ENCODE peak calls at places on chromosomes 1 and 21, in eight cellular contexts. D is heart right ventricle, Z is hepatocyte, H is adrenal gland, U is heart left ventricle, P is HCT116, F is fibroblast of lung, A is uterus. G is an unnamed sample. For H3K4me1, the result is how much of the 10 kb centered on the place peaks cover.

GRCh38 chr1:220563564-220563963 is 35.6 kb downstream of the MARK1 start:
- DNase-seq in D (no peak), Z (no peak), H (peak), U (no peak), P (no peak), F (no peak), A (no peak), G (no peak)

GRCh38 chr1:178494569-178494971 is 2.2 kb downstream of the CLEC20A start:
- DNase-seq in D (peak), Z (no peak), H (no peak), U (no peak), P (no peak), F (no peak), A (no peak), G (no peak)

GRCh38 chr1:58905628-58906256 is 121.9 kb upstream of the JUN start:
- DNase-seq in D (no peak), Z (no peak), H (no peak), U (no peak), P (no peak), F (no peak), A (peak), G (no peak)

GRCh38 chr1:23809751-23810171 is 9.2 kb upstream of the GALE start:
- DNase-seq in D (peak), Z (peak), H (peak), U (peak), P (peak), F (peak), A (peak), G (peak)

GRCh38 chr1:211324992-211325775 is 1.4 kb upstream of the TRAF5 start:
- DNase-seq in D (no peak), Z (no peak), H (no peak), U (no peak), P (no peak), F (no peak), A (no peak), G (no peak)

GRCh38 chr1:46172321-46172720 is 2.6 kb upstream of the TSPAN1 start:
- DNase-seq in D (no peak), Z (no peak), H (no peak), U (no peak), P (no peak), F (no peak), A (no peak), G (no peak)

GRCh38 chr1:236942431-236942830 is 61.8 kb downstream of the MT1HL1 start:
- DNase-seq in D (no peak), Z (no peak), H (no peak), U (no peak), P (no peak), F (no peak), A (no peak), G (no peak)

GRCh38 chr1:67685558-67686271 is 714 bp downstream of the GADD45A start:
- DNase-seq in D (peak), Z (peak), H (peak), U (peak), P (no peak), F (no peak), A (peak), G (peak)

GRCh38 chr21:33196956-33197374 is 32.8 kb upstream of the IFNAR2 start:
- DNase-seq in D (peak), Z (peak), H (peak), U (no peak), P (peak), F (peak), A (peak), G (peak)

GRCh38 chr1:177948336-177948972 is 21.4 kb downstream of the SEC16B start:
- DNase-seq in D (no peak), Z (peak), H (peak), U (no peak), P (peak), F (peak), A (peak), G (peak)

GRCh38 chr1:232386294-232386693 is 243.6 kb downstream of the SIPA1L2 start:
- DNase-seq in D (no peak), Z (no peak), H (no peak), U (no peak), P (no peak), F (no peak), A (no peak), G (no peak)

GRCh38 chr1:39220900-39221870 is 16.7 kb downstream of the MACF1 start:
- DNase-seq in D (no peak), Z (peak), H (no peak), U (no peak), P (no peak), F (no peak), A (no peak), G (no peak)

GRCh38 chr21:42056468-42056867 is 14.6 kb upstream of the UMODL1 start:
- DNase-seq in D (no peak), Z (peak), H (no peak), U (no peak), P (no peak), F (peak), A (no peak), G (no peak)

GRCh38 chr1:243628476-243628907 is 221.6 kb downstream of the AKT3 start:
- DNase-seq in D (no peak), Z (no peak), H (no peak), U (no peak), P (no peak), F (peak), A (no peak), G (no peak)

GRCh38 chr1:17437260-17438175 is 2.0 kb downstream of the RCC2 start:
- DNase-seq in D (peak), Z (peak), H (no peak), U (peak), P (no peak), F (peak), A (peak), G (peak)

GRCh38 chr1:245986404-245987221 is 520.5 kb downstream of the SMYD3 start:
- DNase-seq in D (no peak), Z (peak), H (no peak), U (no peak), P (peak), F (peak), A (peak), G (no peak)

GRCh38 chr1:209597496-209597895 is 14.0 kb downstream of the CAMK1G start:
- DNase-seq in D (no peak), Z (no peak), H (no peak), U (no peak), P (no peak), F (no peak), A (no peak), G (no peak)

GRCh38 chr1:233750139-233750538 is 136.2 kb downstream of the KCNK1 start:
- DNase-seq in D (no peak), Z (no peak), H (no peak), U (no peak), P (no peak), F (no peak), A (no peak), G (no peak)

GRCh38 chr21:42097860-42098259 is 26.7 kb downstream of the UMODL1 start:
- DNase-seq in D (no peak), Z (peak), H (peak), U (peak), P (peak), F (peak), A (peak), G (peak)

GRCh38 chr21:45074818-45075605 is 632 bp downstream of the ADARB1 start:
- DNase-seq in D (peak), Z (peak), H (peak), U (no peak), P (no peak), F (no peak), A (no peak), G (no peak)

GRCh38 chr1:15287591-15287990 is 40.6 kb downstream of the FHAD1 start:
- DNase-seq in D (no peak), Z (no peak), H (no peak), U (no peak), P (no peak), F (no peak), A (no peak), G (no peak)

GRCh38 chr1:180545991-180546390 is 12.8 kb upstream of the OVAAL start:
- DNase-seq in D (no peak), Z (no peak), H (no peak), U (no peak), P (no peak), F (no peak), A (no peak), G (no peak)

GRCh38 chr1:58200437-58200836 is 346.1 kb downstream of the OMA1 start:
- DNase-seq in D (no peak), Z (no peak), H (no peak), U (no peak), P (no peak), F (no peak), A (no peak), G (no peak)

GRCh38 chr1:183074215-183074614 is 51.0 kb downstream of the LAMC1 start:
- DNase-seq in D (no peak), Z (no peak), H (no peak), U (no peak), P (no peak), F (no peak), A (no peak), G (no peak)

GRCh38 chr1:183073320-183073719 is 50.1 kb downstream of the LAMC1 start:
- DNase-seq in D (no peak), Z (no peak), H (no peak), U (no peak), P (no peak), F (no peak), A (no peak), G (no peak)

GRCh38 chr1:183077107-183077506 is 53.9 kb downstream of the LAMC1 start:
- DNase-seq in D (no peak), Z (no peak), H (no peak), U (no peak), P (no peak), F (no peak), A (no peak), G (no peak)

GRCh38 chr1:183079697-183080096 is 56.5 kb downstream of the LAMC1 start:
- DNase-seq in D (no peak), Z (no peak), H (no peak), U (no peak), P (no peak), F (no peak), A (no peak), G (no peak)

DNA sequence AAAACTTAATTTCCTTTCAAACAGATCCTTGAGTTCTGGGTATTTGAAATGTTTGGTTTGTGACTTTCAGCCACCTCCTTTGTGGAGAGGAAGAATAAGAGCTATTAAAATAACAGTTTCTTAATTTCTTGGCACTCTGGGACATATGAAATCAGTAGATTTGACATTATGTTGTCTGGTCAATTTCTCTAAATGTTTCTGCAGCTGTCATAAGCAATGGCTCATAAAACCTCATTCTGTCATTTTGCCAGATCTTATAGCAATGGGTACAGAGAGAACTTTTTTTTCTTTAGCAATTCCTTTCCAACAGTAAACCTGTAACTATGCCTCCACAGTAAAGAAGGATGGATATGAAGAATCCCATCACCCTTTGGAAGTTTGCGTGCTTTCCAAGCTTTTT is 52.6 kb downstream of the LAMC1 start:
- DNase-seq in D (no peak), Z (no peak), H (no peak), U (no peak), P (no peak), F (peak), A (no peak), G (no peak)
- H3K4me1 ChIP-seq in D (half or more), Z (under half), H (half or more), U (half or more), P (under half), F (under half), A (under half), G (half or more)

DNA sequence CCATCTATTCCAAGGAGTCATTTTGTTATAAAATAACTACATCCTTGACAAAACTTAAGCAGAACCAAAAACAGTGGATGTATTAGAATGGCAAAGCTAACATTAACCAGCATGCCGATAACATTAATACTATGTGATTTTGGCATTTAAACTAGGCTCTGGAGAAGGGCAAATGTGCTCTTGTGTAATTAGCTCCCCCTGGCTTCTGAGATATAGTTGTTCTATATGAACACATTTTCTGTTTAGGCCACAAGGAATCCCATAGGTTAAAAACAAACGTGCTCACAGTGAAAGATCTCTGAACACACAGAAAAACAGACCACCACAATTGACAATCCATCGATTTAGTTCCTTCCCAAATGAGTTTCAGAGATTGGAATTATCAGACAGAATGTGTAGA is 57.4 kb upstream of the TARS2 start:
- DNase-seq in D (no peak), Z (peak), H (no peak), U (no peak), P (no peak), F (peak), A (no peak), G (no peak)
- TF ChIP-seq CTCF in D (no peak), Z (peak), H (no peak), U (no peak), P (peak), F (no peak), A (no peak), G (no peak)

GRCh38 chr1:42964032-42964812 is 5.6 kb upstream of the SLC2A1 start:
- DNase-seq in D (no peak), Z (no peak), H (no peak), U (no peak), P (no peak), F (no peak), A (no peak), G (no peak)

GRCh38 chr1:42970143-42970542 is 11.5 kb upstream of the SLC2A1 start:
- DNase-seq in D (no peak), Z (no peak), H (no peak), U (no peak), P (no peak), F (peak), A (no peak), G (no peak)

GRCh38 chr1:42968654-42969053 is 10.0 kb upstream of the SLC2A1 start:
- DNase-seq in D (no peak), Z (no peak), H (no peak), U (no peak), P (no peak), F (no peak), A (no peak), G (no peak)

GRCh38 chr1:42965339-42965738 is 6.7 kb upstream of the SLC2A1 start:
- DNase-seq in D (no peak), Z (no peak), H (no peak), U (no peak), P (no peak), F (no peak), A (no peak), G (no peak)

DNA sequence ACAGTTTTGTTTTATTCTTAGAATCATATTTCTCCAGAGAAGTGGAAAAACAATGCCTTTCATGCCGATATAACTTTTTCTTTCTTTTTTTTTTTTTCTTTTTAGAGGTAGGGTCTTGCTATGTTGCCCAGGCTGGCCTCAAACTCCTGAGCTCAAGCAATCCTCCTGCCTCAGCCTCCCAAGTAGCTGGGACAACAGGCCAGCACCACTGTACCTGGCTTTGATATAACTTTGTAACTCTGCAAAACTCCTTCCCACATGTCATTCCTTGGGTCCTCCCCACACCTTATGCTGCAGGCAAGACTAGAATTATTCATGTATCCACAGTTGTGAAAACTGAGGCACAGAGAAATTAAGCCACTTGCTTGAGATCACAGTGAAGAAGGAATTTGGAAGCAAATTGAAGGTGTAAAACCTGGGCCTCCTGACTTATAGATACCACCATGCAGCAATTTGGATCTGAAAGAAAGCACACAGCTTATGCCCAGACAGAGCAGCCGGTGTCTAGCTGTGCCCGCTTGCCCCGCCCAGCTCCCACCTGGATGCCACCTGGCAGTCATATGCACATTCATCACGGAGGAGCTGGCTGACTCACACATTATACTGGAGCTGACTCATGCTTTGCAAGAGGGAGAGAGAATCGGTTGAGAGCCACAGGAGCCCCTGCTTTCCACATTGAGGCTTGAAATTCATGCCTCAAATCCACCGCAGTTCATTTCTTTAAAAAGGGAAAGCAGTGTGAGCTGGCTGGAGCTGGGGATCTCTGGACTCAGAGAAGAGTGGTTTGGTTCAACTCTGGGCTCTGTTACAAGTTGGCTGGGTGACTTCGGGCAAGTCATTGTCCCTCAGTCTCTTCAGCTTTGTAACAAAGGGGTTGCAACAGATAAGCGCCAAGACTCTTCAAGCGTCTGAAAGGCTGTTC is 8.3 kb upstream of the SLC2A1 start:
- DNase-seq in D (no peak), Z (peak), H (peak), U (no peak), P (peak), F (peak), A (no peak), G (no peak)
- H3K27ac ChIP-seq in D (no peak), Z (peak), H (no peak), U (no peak), P (peak), F (peak), A (no peak), G (peak)

DNA sequence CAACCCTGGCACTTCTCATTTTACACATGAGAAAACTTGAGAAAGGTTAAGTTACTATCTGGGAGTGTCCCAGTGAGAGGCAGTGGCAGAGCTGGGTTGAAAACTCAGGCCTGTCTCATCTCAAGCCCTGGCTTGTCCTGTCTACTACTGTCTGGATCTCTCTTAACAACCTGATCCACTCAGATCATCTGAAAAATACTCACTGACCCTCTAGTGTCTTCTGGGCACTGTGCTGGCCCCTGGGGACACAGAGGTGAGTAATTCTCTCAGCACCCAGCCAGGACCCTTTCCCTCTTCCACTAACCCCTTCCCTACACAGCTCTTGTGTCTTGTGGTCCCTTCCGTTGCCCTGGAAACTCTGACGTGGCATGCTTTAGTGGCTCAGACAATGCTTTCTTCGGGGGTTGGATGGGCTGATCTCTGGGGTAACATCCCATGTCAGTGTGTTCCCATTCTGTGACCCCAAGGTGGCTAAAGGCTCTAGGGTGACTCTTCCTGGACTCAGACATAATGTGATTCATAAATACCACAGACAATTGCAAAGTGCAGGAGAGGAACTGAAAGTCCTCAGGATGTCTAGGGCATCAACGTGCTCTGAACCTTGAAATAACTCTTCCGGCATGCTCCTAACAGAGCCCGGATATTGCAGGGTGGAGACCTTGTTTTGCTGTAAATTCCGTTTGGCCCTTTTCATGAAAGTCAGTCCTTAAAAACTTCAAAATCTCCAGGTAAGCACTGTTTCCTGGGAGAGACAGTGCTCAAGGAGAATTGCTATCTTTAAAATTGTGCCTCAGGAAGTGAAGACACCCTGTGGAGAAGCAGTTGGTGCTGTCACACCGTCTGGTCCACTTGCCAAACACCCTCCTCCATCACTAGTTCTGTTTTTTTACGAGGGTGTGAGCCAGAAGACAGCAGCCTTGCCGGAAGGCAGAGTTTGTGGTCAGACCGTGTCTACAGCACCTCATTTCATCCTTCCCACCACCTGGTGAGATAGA is 4.0 kb downstream of the SHISAL2A start:
- DNase-seq in D (no peak), Z (no peak), H (no peak), U (no peak), P (no peak), F (no peak), A (no peak), G (no peak)
- H3K4me1 ChIP-seq in D (under half), Z (under half), H (under half), U (under half), P (under half), F (under half), A (under half), G (under half)

G was measured in tibial artery.